ENCODE peak calls at places on chromosomes 11 and 22, in ten cellular contexts. R, W, F, S, K, T, O, P, A and C are unnamed samples.

GRCh38 chr11:72179804-72180396 is 12.0 kb upstream of the FOLR1 start:
- DNase-seq in R (no peak), S (no peak), T (no peak), K (no peak), F (no peak), O (no peak), W (no peak), A (no peak), P (no peak), C (no peak)

GRCh38 chr22:24147666-24148065 is 33.6 kb upstream of the SUSD2 start:
- DNase-seq in W (no peak), P (no peak), T (no peak), O (no peak), R (no peak), A (no peak), K (no peak), S (no peak), F (no peak), C (no peak)

GRCh38 chr11:69280994-69281393 is 13.0 kb upstream of the MYEOV start:
- DNase-seq in P (no peak), O (no peak), S (peak), W (no peak), R (no peak), F (no peak), T (peak), A (no peak), K (no peak), C (no peak)

GRCh38 chr11:69685348-69685747 is 10.2 kb upstream of the LTO1 start:
- DNase-seq in A (no peak), P (no peak), T (no peak), K (no peak), R (no peak), W (no peak), F (no peak), O (no peak), S (no peak), C (no peak)

GRCh38 chr11:762421-763072 is 14.7 kb downstream of the GATD1 start:
- DNase-seq in K (peak), S (peak), P (peak), A (no peak), W (no peak), R (no peak), T (peak), O (peak), F (no peak), C (no peak)

GRCh38 chr11:71238941-71239340 is 13.4 kb downstream of the SHANK2 start:
- DNase-seq in S (no peak), A (no peak), O (no peak), K (no peak), P (no peak), R (no peak), T (no peak), F (no peak), W (no peak), C (no peak)

GRCh38 chr22:49011769-49012598 is 815.7 kb downstream of the BRD1 start:
- DNase-seq in A (no peak), W (no peak), O (no peak), T (no peak), R (no peak), K (no peak), P (no peak), S (no peak), F (no peak), C (peak)

GRCh38 chr11:8067929-8068575 is 13.0 kb upstream of the TUB start:
- DNase-seq in W (no peak), A (peak), S (no peak), T (no peak), K (no peak), O (no peak), F (no peak), P (no peak), R (peak), C (no peak)

GRCh38 chr11:102580185-102580951 is 44.8 kb downstream of the MMP20 start:
- DNase-seq in A (no peak), K (no peak), W (no peak), S (no peak), O (no peak), F (no peak), R (no peak), T (peak), P (no peak), C (no peak)

GRCh38 chr11:17898071-17898470 is 114.8 kb downstream of the SERGEF start:
- DNase-seq in K (no peak), W (no peak), A (no peak), O (no peak), T (no peak), R (no peak), P (no peak), F (no peak), S (no peak), C (no peak)

GRCh38 chr22:27372364-27372763 is 429.2 kb downstream of the MN1 start:
- DNase-seq in A (no peak), K (no peak), T (no peak), F (no peak), W (no peak), O (no peak), R (no peak), S (no peak), P (no peak), C (peak)

GRCh38 chr11:22792497-22792896 is 37.1 kb downstream of the SVIP start:
- DNase-seq in R (no peak), T (peak), O (peak), S (peak), P (no peak), K (peak), F (no peak), A (no peak), W (no peak), C (no peak)

GRCh38 chr11:119056397-119056999 is 507 bp downstream of the HYOU1 start:
- DNase-seq in S (no peak), T (peak), P (peak), K (no peak), O (peak), A (peak), F (no peak), R (peak), W (peak), C (no peak)